ENCODE peak calls at places on chromosomes 5 and 9, in four cellular contexts. G, J, B and E are unnamed samples. For H3K27me3, the result is how much of the 10 kb centered on the place peaks cover.

GRCh38 chr5:172102251-172102870 is 85.7 kb downstream of the STK10 start:
- DNase-seq in G (no peak), J (no peak), B (no peak), E (no peak)

GRCh38 chr9:136625101-136626065 is 37.3 kb upstream of the EGFL7 start:
- DNase-seq in G (peak), J (peak), B (peak), E (peak)

GRCh38 chr5:120817044-120817985 is 353.2 kb downstream of the PRR16 start:
- DNase-seq in G (no peak), J (no peak), B (no peak), E (no peak)

GRCh38 chr9:74281674-74282073 is 215.5 kb upstream of the RORB start:
- DNase-seq in G (no peak), J (no peak), B (no peak), E (no peak)

GRCh38 chr5:105688227-105688807 is 1982.4 kb downstream of the EFNA5 start:
- DNase-seq in G (no peak), J (no peak), B (no peak), E (no peak)

GRCh38 chr9:117258201-117258866 is 156.5 kb downstream of the ASTN2 start:
- DNase-seq in G (no peak), J (no peak), B (no peak), E (no peak)

GRCh38 chr5:150302301-150303069 is at the start of gene ARSI:
- DNase-seq in G (peak), J (peak), B (no peak), E (no peak)

GRCh38 chr5:68374770-68375518 is 159.4 kb downstream of the PIK3R1 start:
- DNase-seq in G (no peak), J (no peak), B (no peak), E (no peak)

GRCh38 chr5:76269259-76269958 is 133.7 kb upstream of the IQGAP2 start:
- DNase-seq in G (no peak), J (no peak), B (no peak), E (no peak)

GRCh38 chr5:64872044-64872443 is 103.3 kb downstream of the CWC27 start:
- DNase-seq in G (no peak), J (no peak), B (no peak), E (no peak)

GRCh38 chr5:179387151-179388110 is 42.2 kb upstream of the ADAMTS2 start:
- DNase-seq in G (no peak), J (no peak), B (no peak), E (no peak)

GRCh38 chr9:134651226-134651905 is 9.8 kb downstream of the COL5A1 start:
- DNase-seq in G (no peak), J (peak), B (no peak), E (no peak)

GRCh38 chr5:465591-466403 is 22.8 kb downstream of the EXOC3 start:
- DNase-seq in G (peak), J (peak), B (no peak), E (no peak)

GRCh38 chr5:153533546-153533945 is 43.1 kb downstream of the GRIA1 start:
- DNase-seq in G (no peak), J (no peak), B (no peak), E (no peak)

GRCh38 chr5:76836585-76836984 is 13.2 kb upstream of the S100Z start:
- DNase-seq in G (no peak), J (no peak), B (no peak), E (no peak)

GRCh38 chr9:21965401-21965951 is 28.7 kb downstream of the CDKN2A start:
- DNase-seq in G (peak), J (peak), B (no peak), E (peak)

GRCh38 chr5:131825404-131826013 is 28.7 kb upstream of the FNIP1 start:
- DNase-seq in G (no peak), J (no peak), B (no peak), E (no peak)

GRCh38 chr5:146130440-146131045 is 25.2 kb upstream of the PLAC8L1 start:
- DNase-seq in G (no peak), J (no peak), B (no peak), E (no peak)

GRCh38 chr5:141669519-141669918 is 12.5 kb downstream of the ARAP3 start:
- DNase-seq in G (no peak), J (no peak), B (no peak), E (no peak)

GRCh38 chr5:171570244-171570819 is 150.9 kb downstream of the FGF18 start:
- DNase-seq in G (no peak), J (no peak), B (no peak), E (no peak)

GRCh38 chr5:112293587-112293986 is 125.5 kb downstream of the EPB41L4A start:
- DNase-seq in G (no peak), J (no peak), B (no peak), E (no peak)

GRCh38 chr5:168822248-168822744 is 243.1 kb upstream of the PANK3 start:
- DNase-seq in G (no peak), J (no peak), B (no peak), E (no peak)

GRCh38 chr5:133229931-133230664 is 178.3 kb downstream of the HSPA4 start:
- DNase-seq in G (no peak), J (no peak), B (no peak), E (no peak)

GRCh38 chr5:6759401-6759800 is 46.2 kb downstream of the TENT4A start:
- DNase-seq in G (no peak), J (no peak), B (no peak), E (no peak)

GRCh38 chr5:35246411-35246810 is 16.1 kb upstream of the PRLR start:
- DNase-seq in G (peak), J (no peak), B (no peak), E (peak)

GRCh38 chr9:18591261-18591660 is 117.3 kb downstream of the ADAMTSL1 start:
- DNase-seq in G (no peak), J (no peak), B (no peak), E (no peak)

GRCh38 chr9:2771661-2772060 is 54.4 kb downstream of the KCNV2 start:
- DNase-seq in G (no peak), J (no peak), B (no peak), E (peak)

GRCh38 chr5:17833336-17833735 is 199.1 kb downstream of the TAF11L14 start:
- DNase-seq in G (no peak), J (no peak), B (no peak), E (no peak)

GRCh38 chr9:136605966-136606365 is 56.8 kb upstream of the EGFL7 start:
- DNase-seq in G (no peak), J (no peak), B (no peak), E (no peak)

GRCh38 chr9:2808105-2808504 is 35.8 kb downstream of the PUM3 start:
- DNase-seq in G (no peak), J (no peak), B (no peak), E (no peak)

GRCh38 chr5:24505291-24505690 is 139.5 kb downstream of the CDH10 start:
- DNase-seq in G (no peak), J (no peak), B (no peak), E (no peak)

GRCh38 chr5:81233080-81233634 is at the start of gene CKMT2:
- DNase-seq in G (peak), J (peak), B (peak), E (peak)

GRCh38 chr5:96219580-96220281 is 213.3 kb downstream of the PCSK1 start:
- DNase-seq in G (no peak), J (no peak), B (no peak), E (no peak)

GRCh38 chr9:134550584-134550983 is 91.0 kb upstream of the COL5A1 start:
- DNase-seq in G (no peak), J (no peak), B (no peak), E (no peak)

GRCh38 chr5:100899675-100900074 is 3.4 kb downstream of the ST8SIA4 start:
- DNase-seq in G (no peak), J (no peak), B (no peak), E (no peak)

GRCh38 chr5:100900796-100901731 is 2.0 kb downstream of the ST8SIA4 start:
- DNase-seq in G (peak), J (peak), B (peak), E (peak)

GRCh38 chr5:100898504-100899346 is 4.4 kb downstream of the ST8SIA4 start:
- DNase-seq in G (no peak), J (no peak), B (no peak), E (no peak)

GRCh38 chr5:100901851-100902341 is 1.2 kb downstream of the ST8SIA4 start:
- DNase-seq in G (peak), J (no peak), B (no peak), E (peak)

GRCh38 chr5:100900142-100900795 is 2.8 kb downstream of the ST8SIA4 start:
- DNase-seq in G (peak), J (no peak), B (no peak), E (peak)
- TF ChIP-seq POLR2A in G (no peak), J (no peak), B (no peak), E (no peak)

GRCh38 chr5:91176288-91177016 is 206.7 kb downstream of the ARRDC3 start:
- DNase-seq in G (no peak), J (no peak), B (no peak), E (no peak)

GRCh38 chr5:91175708-91176107 is 207.4 kb downstream of the ARRDC3 start:
- DNase-seq in G (no peak), J (no peak), B (no peak), E (no peak)

GRCh38 chr5:91178461-91178860 is 204.7 kb downstream of the ARRDC3 start:
- DNase-seq in G (no peak), J (no peak), B (no peak), E (no peak)

GRCh38 chr5:91177639-91178038 is 205.5 kb downstream of the ARRDC3 start:
- DNase-seq in G (no peak), J (no peak), B (no peak), E (no peak)

DNA sequence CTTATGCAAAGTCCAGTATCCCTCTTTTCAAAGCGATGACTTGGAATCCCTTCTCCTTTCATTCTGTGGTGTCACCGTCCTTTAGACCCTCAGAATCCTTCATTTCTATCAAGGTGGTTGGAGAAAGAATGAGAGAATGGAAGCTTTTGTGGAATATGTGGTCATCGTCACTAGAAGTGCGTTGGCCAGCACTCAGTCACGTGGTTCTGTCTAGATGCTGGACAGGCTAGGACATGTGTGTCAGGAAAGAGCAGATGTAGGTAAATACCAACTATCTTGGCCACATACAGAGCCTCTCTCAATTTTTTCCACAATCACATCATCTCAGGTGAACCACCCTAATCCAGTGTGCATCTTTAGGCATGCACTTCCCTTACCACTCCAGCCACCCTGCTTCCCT is 206.0 kb downstream of the ARRDC3 start:
- DNase-seq in G (no peak), J (no peak), B (no peak), E (no peak)
- H3K27me3 ChIP-seq in G (under half), J (under half), B (under half), E (under half)

GRCh38 chr5:173775261-173775660 is 112.9 kb upstream of the CPEB4 start:
- DNase-seq in G (no peak), J (no peak), B (no peak), E (no peak)
- TF ChIP-seq CTCF in G (no peak), J (no peak), B (no peak), E (no peak)

GRCh38 chr5:138468966-138469539 is 3.8 kb downstream of the EGR1 start:
- DNase-seq in G (no peak), J (no peak), B (no peak), E (no peak)
- TF ChIP-seq POLR2A in G (peak), J (peak), B (no peak), E (no peak)